ENCODE peak calls at places on chromosomes 13 and 19, in five cellular contexts. A is K562, V is upper lobe of left lung, B is GM12878, P is HepG2. N is an unnamed sample.

GRCh38 chr13:113854238-113855011 is 9.5 kb downstream of the GAS6 start:
- ATAC-seq in A (no peak), V (peak; percentile 6), B (no peak), P (no peak), N (peak; percentile 52)

GRCh38 chr19:30393046-30393445 is 20.9 kb downstream of the ZNF536 start:
- ATAC-seq in A (no peak), V (no peak), B (no peak), P (no peak), N (no peak)

GRCh38 chr19:46035986-46036744 is 4.6 kb downstream of the IGFL4 start:
- ATAC-seq in A (no peak), V (no peak), B (no peak), P (peak; percentile 43), N (no peak)

GRCh38 chr19:6588508-6589345 is 2.2 kb downstream of the CD70 start:
- ATAC-seq in A (peak; percentile 14), V (no peak), B (peak; percentile 1), P (no peak), N (no peak)

GRCh38 chr19:43782689-43783231 is 2.0 kb upstream of the KCNN4 start:
- ATAC-seq in A (peak; percentile 2), V (no peak), B (no peak), P (no peak), N (no peak)

GRCh38 chr13:102333320-102334181 is 68.3 kb downstream of the FGF14 start:
- ATAC-seq in A (no peak), V (no peak), B (no peak), P (no peak), N (peak; percentile 28)

GRCh38 chr13:22945321-22946226 is 235.2 kb upstream of the SGCG start:
- ATAC-seq in A (no peak), V (no peak), B (no peak), P (no peak), N (no peak)

GRCh38 chr19:12833747-12834417 is 497 bp downstream of the RTBDN start:
- ATAC-seq in A (peak; percentile 30), V (no peak), B (peak; percentile 12), P (no peak), N (no peak)

GRCh38 chr13:59476376-59476775 is 687.4 kb downstream of the DIAPH3 start:
- ATAC-seq in A (no peak), V (no peak), B (no peak), P (no peak), N (peak; percentile 74)

GRCh38 chr13:111278258-111278657 is 42.2 kb upstream of the TEX29 start:
- ATAC-seq in A (no peak), V (no peak), B (no peak), P (no peak), N (no peak)

GRCh38 chr13:29162638-29163037 is 342.5 kb downstream of the MTUS2 start:
- ATAC-seq in A (no peak), V (no peak), B (no peak), P (no peak), N (no peak)

GRCh38 chr13:72342364-72342763 is 385.1 kb downstream of the MZT1 start:
- ATAC-seq in A (no peak), V (no peak), B (no peak), P (no peak), N (no peak)

GRCh38 chr19:33000510-33000909 is 28.5 kb downstream of the FAAP24 start:
- ATAC-seq in A (no peak), V (no peak), B (no peak), P (no peak), N (no peak)

GRCh38 chr19:8340341-8341096 is 2.5 kb downstream of the KANK3 start:
- ATAC-seq in A (peak; percentile 45), V (peak; percentile 66), B (no peak), P (peak; percentile 51), N (peak; percentile 85)
- TF ChIP-seq EP300 in A (no peak), V (no peak), B (no peak), P (no peak), N (no peak)

GRCh38 chr19:3132971-3133792 is 2.7 kb upstream of the GNA15 start:
- ATAC-seq in A (peak; percentile 83), V (peak; percentile 45), B (peak; percentile 90), P (no peak), N (peak; percentile 51)
- TF ChIP-seq POLR2A in A (no peak), V (no peak), B (peak; percentile 58), P (no peak), N (no peak)

GRCh38 chr19:16157601-16158000 is 14.1 kb downstream of the HSH2D start:
- ATAC-seq in A (no peak), V (no peak), B (no peak), P (peak; percentile 16), N (no peak)

GRCh38 chr19:16155128-16155527 is 11.6 kb downstream of the HSH2D start:
- ATAC-seq in A (no peak), V (no peak), B (no peak), P (no peak), N (no peak)

GRCh38 chr19:16159655-16160054 is 13.7 kb downstream of the CIB3 start:
- ATAC-seq in A (no peak), V (no peak), B (no peak), P (no peak), N (no peak)

GRCh38 chr19:16154557-16154956 is 11.1 kb downstream of the HSH2D start:
- ATAC-seq in A (no peak), V (no peak), B (no peak), P (no peak), N (no peak)

GRCh38 chr19:16156904-16157303 is 13.4 kb downstream of the HSH2D start:
- ATAC-seq in A (no peak), V (no peak), B (no peak), P (no peak), N (no peak)
- TF ChIP-seq POLR2AphosphoS5 in A (no peak), V (no peak), B (no peak), P (no peak), N (no peak)

DNA sequence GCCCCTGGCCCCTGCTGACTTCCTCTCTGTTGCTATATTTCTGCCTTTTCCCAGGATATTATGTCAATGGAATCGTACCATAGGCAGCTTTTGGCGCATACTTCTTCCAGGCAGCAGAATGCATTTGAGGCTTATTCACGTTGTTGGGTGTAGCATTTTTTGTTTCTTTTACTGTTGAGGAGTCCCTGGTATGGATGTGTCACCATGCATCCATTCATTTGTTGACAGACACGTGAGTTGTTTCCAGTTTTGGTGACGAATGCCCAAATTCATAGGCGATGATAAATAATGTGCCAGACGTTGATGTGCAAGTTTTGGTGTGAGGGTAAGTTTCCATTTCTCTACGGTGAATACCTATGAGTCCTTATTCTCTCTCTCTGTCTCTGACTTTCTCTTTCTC is 5.0 kb downstream of the NFILZ start:
- ATAC-seq in A (no peak), V (no peak), B (no peak), P (no peak), N (no peak)
- TF ChIP-seq EP300 in A (no peak), V (no peak), B (no peak), P (no peak), N (no peak)

GRCh38 chr13:48496271-48496670 is 36.6 kb downstream of the RCBTB2 start:
- ATAC-seq in A (no peak), V (no peak), B (no peak), P (no peak), N (no peak)
- TF ChIP-seq POLR2A in A (no peak), V (no peak), B (no peak), P (no peak), N (no peak)

GRCh38 chr19:2695288-2695866 is 7.1 kb downstream of the GNG7 start:
- ATAC-seq in A (no peak), V (peak; percentile 50), B (no peak), P (no peak), N (peak; percentile 67)
- TF ChIP-seq POLR2AphosphoS5 in A (no peak), V (peak; percentile 13), B (no peak), P (no peak), N (no peak)

DNA sequence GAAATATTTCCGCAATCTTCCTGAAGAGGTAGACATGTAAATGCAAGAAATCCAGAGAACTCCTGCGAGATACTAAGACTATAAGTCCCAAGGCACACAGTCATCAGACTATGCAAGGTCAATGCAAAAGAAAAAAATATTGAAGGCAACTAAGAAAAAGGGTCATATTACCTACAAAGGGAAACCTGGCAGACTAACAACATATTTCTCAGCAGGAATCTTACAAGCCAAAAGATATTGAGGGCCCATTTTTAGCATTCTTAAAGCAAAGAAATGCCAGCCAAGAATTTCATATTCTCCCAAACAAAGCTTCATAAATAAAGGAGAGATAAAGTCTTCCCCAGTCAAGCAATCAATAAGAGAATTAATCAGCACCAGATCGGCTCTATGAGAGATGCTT is 298.5 kb upstream of the ATXN8OS start:
- ATAC-seq in A (no peak), V (no peak), B (no peak), P (no peak), N (no peak)
- TF ChIP-seq EP300 in A (no peak), V (no peak), B (no peak), P (no peak), N (no peak)